ENCODE peak calls at places on chromosome 11, in seven cellular contexts. One of them, this sample, is unnamed.

GRCh38 chr11:43547900-43548381 is 132.6 kb upstream of the HSD17B12 start:
- DNase-seq in stimulated activated CD4-positive, alpha-beta T cell treated with anti-CD3 and anti-CD28 coated beads, TNF-alpha, amount 100 ng/mL, for 24 hours: no peak
- DNase-seq in GM20000: no peak
- DNase-seq in ELR: no peak
- DNase-seq in stromal cell of bone marrow: no peak
- DNase-seq in EH: no peak
- DNase-seq in heart left ventricle: no peak
- DNase-seq in this sample: no peak

GRCh38 chr11:66966351-66966750 is 8.2 kb upstream of the PC start:
- DNase-seq in ELR: no peak
- DNase-seq in GM20000: no peak
- DNase-seq in stimulated activated CD4-positive, alpha-beta T cell treated with anti-CD3 and anti-CD28 coated beads, TNF-alpha, amount 100 ng/mL, for 24 hours: no peak
- DNase-seq in heart left ventricle: no peak
- DNase-seq in EH: no peak
- DNase-seq in stromal cell of bone marrow: no peak
- DNase-seq in this sample: no peak

GRCh38 chr11:59668188-59668949 is 468 bp downstream of the PATL1 start:
- DNase-seq in ELR: peak
- DNase-seq in heart left ventricle: peak
- DNase-seq in stimulated activated CD4-positive, alpha-beta T cell treated with anti-CD3 and anti-CD28 coated beads, TNF-alpha, amount 100 ng/mL, for 24 hours: peak
- DNase-seq in stromal cell of bone marrow: no peak
- DNase-seq in GM20000: peak
- DNase-seq in EH: peak
- DNase-seq in this sample: no peak

GRCh38 chr11:76291576-76292526 is 85.5 kb upstream of the WNT11 start:
- DNase-seq in GM20000: no peak
- DNase-seq in stromal cell of bone marrow: no peak
- DNase-seq in heart left ventricle: no peak
- DNase-seq in stimulated activated CD4-positive, alpha-beta T cell treated with anti-CD3 and anti-CD28 coated beads, TNF-alpha, amount 100 ng/mL, for 24 hours: no peak
- DNase-seq in ELR: no peak
- DNase-seq in EH: no peak
- DNase-seq in this sample: no peak

GRCh38 chr11:12074529-12075195 is 35.7 kb upstream of the MICAL2 start:
- DNase-seq in heart left ventricle: no peak
- DNase-seq in stromal cell of bone marrow: no peak
- DNase-seq in ELR: no peak
- DNase-seq in GM20000: no peak
- DNase-seq in EH: peak
- DNase-seq in stimulated activated CD4-positive, alpha-beta T cell treated with anti-CD3 and anti-CD28 coated beads, TNF-alpha, amount 100 ng/mL, for 24 hours: no peak
- DNase-seq in this sample: no peak

GRCh38 chr11:102347526-102348331 is 715 bp downstream of the BIRC2 start:
- DNase-seq in ELR: peak
- DNase-seq in stimulated activated CD4-positive, alpha-beta T cell treated with anti-CD3 and anti-CD28 coated beads, TNF-alpha, amount 100 ng/mL, for 24 hours: no peak
- DNase-seq in GM20000: peak
- DNase-seq in stromal cell of bone marrow: no peak
- DNase-seq in EH: peak
- DNase-seq in heart left ventricle: peak
- DNase-seq in this sample: no peak

GRCh38 chr11:45264839-45265515 is 21.2 kb downstream of the SYT13 start:
- DNase-seq in stromal cell of bone marrow: peak
- DNase-seq in EH: peak
- DNase-seq in ELR: peak
- DNase-seq in GM20000: no peak
- DNase-seq in heart left ventricle: no peak
- DNase-seq in stimulated activated CD4-positive, alpha-beta T cell treated with anti-CD3 and anti-CD28 coated beads, TNF-alpha, amount 100 ng/mL, for 24 hours: no peak
- DNase-seq in this sample: peak

GRCh38 chr11:126186031-126186698 is 25.3 kb downstream of the RPUSD4 start:
- DNase-seq in stromal cell of bone marrow: no peak
- DNase-seq in EH: no peak
- DNase-seq in heart left ventricle: peak
- DNase-seq in ELR: no peak
- DNase-seq in stimulated activated CD4-positive, alpha-beta T cell treated with anti-CD3 and anti-CD28 coated beads, TNF-alpha, amount 100 ng/mL, for 24 hours: no peak
- DNase-seq in GM20000: no peak
- DNase-seq in this sample: no peak

GRCh38 chr11:26720003-26720402 is 1.9 kb downstream of the SLC5A12 start:
- DNase-seq in stromal cell of bone marrow: no peak
- DNase-seq in heart left ventricle: no peak
- DNase-seq in GM20000: no peak
- DNase-seq in EH: no peak
- DNase-seq in ELR: no peak
- DNase-seq in stimulated activated CD4-positive, alpha-beta T cell treated with anti-CD3 and anti-CD28 coated beads, TNF-alpha, amount 100 ng/mL, for 24 hours: no peak
- DNase-seq in this sample: no peak

This sample was measured in astrocyte of the cerebellum.